ENCODE peak calls at places on chromosomes 7 and 10, in eight cellular contexts. O, R, A, L, F, Y, E and N are unnamed samples.
A peak's percentile ranks its signal among the peaks of the same experiment; 100 is the strongest.

GRCh38 chr10:75245354-75246001 is 9.7 kb upstream of the COMTD1 start:
- DNase-seq in A (peak; percentile 82), L (no peak), E (no peak), F (no peak), Y (no peak), O (no peak), R (no peak), N (peak; percentile 81)

GRCh38 chr10:5583525-5584175 is 58.9 kb downstream of the CALML3 start:
- DNase-seq in L (no peak), F (no peak), E (peak; percentile 98), O (no peak), R (peak; percentile 79), A (no peak), Y (peak; percentile 73), N (no peak)

GRCh38 chr10:75708060-75708459 is 276.6 kb downstream of the LRMDA start:
- DNase-seq in L (no peak), Y (no peak), E (no peak), A (no peak), F (no peak), O (no peak), R (no peak), N (no peak)

GRCh38 chr10:121303273-121303890 is 294.9 kb downstream of the FGFR2 start:
- DNase-seq in F (no peak), A (no peak), Y (no peak), E (no peak), L (no peak), R (no peak), O (no peak), N (no peak)

GRCh38 chr7:101108961-101109360 is 17.9 kb upstream of the SERPINE1 start:
- DNase-seq in Y (no peak), O (no peak), F (no peak), A (no peak), R (no peak), E (no peak), L (no peak), N (peak; percentile 53)

GRCh38 chr10:28838908-28839307 is 161.6 kb downstream of the BAMBI start:
- DNase-seq in L (no peak), R (no peak), Y (no peak), O (no peak), A (no peak), E (no peak), F (no peak), N (no peak)

GRCh38 chr10:53102424-53102823 is 329.8 kb upstream of the MBL2 start:
- DNase-seq in F (no peak), O (no peak), L (no peak), R (no peak), A (no peak), E (no peak), Y (no peak), N (no peak)

GRCh38 chr10:112628951-112629604 is 182.1 kb downstream of the VTI1A start:
- DNase-seq in Y (no peak), O (no peak), R (no peak), A (no peak), L (no peak), E (no peak), F (no peak), N (no peak)

GRCh38 chr7:79454325-79454960 is 976 bp upstream of the MAGI2 start:
- DNase-seq in Y (peak; percentile 73), L (peak; percentile 36), F (no peak), A (peak; percentile 46), E (peak; percentile 37), R (no peak), O (peak; percentile 39), N (no peak)

GRCh38 chr7:25295404-25295803 is 67.1 kb upstream of the NPVF start:
- DNase-seq in A (no peak), R (no peak), F (no peak), E (no peak), Y (no peak), L (no peak), O (no peak), N (no peak)

GRCh38 chr7:25294624-25295023 is 66.3 kb upstream of the NPVF start:
- DNase-seq in O (no peak), R (no peak), E (no peak), A (no peak), F (no peak), L (no peak), Y (no peak), N (no peak)

GRCh38 chr7:25296086-25296485 is 67.8 kb upstream of the NPVF start:
- DNase-seq in O (no peak), A (no peak), L (no peak), F (no peak), Y (no peak), E (no peak), R (no peak), N (no peak)

GRCh38 chr7:25297231-25297630 is 68.9 kb upstream of the NPVF start:
- DNase-seq in R (no peak), A (no peak), O (no peak), L (no peak), E (no peak), Y (no peak), F (no peak), N (no peak)
- TF ChIP-seq POLR2A in R (no peak), A (no peak), O (no peak), L (no peak), E (no peak), Y (no peak), F (no peak), N (no peak)

GRCh38 chr10:124724279-124725027 is 19.7 kb downstream of the FAM53B start:
- DNase-seq in O (peak; percentile 13), R (peak; percentile 57), Y (peak; percentile 46), F (no peak), A (peak; percentile 58), L (peak; percentile 46), E (peak; percentile 49), N (peak; percentile 86)
- TF ChIP-seq CTCF in O (no peak), R (no peak), Y (no peak), F (no peak), A (no peak), L (no peak), E (no peak), N (no peak)

GRCh38 chr7:130904031-130904757 is 170.2 kb upstream of the KLF14 start:
- DNase-seq in O (no peak), A (no peak), R (no peak), L (no peak), Y (no peak), E (no peak), F (no peak), N (peak; percentile 84)
- TF ChIP-seq POLR2A in O (no peak), A (no peak), R (no peak), L (no peak), Y (no peak), E (no peak), F (no peak), N (no peak)

GRCh38 chr7:33128990-33129805 is at the start of gene BBS9:
- DNase-seq in F (peak; percentile 80), R (peak; percentile 92), L (peak; percentile 95), E (peak; percentile 93), A (peak; percentile 95), Y (peak; percentile 97), O (peak; percentile 93), N (peak; percentile 91)
- TF ChIP-seq CTCF in F (no peak), R (no peak), L (no peak), E (no peak), A (no peak), Y (no peak), O (no peak), N (no peak)

DNA sequence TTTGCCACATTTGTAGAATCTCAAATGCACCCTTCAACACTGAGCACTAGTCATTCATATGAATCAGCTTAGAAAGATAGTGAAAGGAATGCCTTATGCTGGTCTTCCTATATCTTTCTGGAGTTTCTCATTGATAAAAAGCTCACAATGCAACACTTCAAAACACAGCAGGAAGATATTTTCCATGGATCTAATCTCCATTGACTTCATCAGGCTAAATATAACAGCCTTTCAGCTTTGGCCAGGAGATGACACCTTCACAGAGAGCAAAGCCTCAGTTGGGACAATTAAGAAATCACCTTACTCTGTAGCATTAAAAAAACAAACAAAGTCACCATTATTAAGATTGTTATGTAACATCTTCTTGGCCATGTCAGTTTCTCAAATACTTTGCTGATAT is 6.7 kb downstream of the NRP1 start:
- DNase-seq in A (no peak), Y (no peak), R (no peak), F (no peak), L (no peak), E (no peak), O (no peak), N (no peak)
- TF ChIP-seq POLR2A in A (no peak), Y (no peak), R (no peak), F (no peak), L (no peak), E (no peak), O (no peak), N (no peak)

GRCh38 chr10:51892965-51893658 is 193.7 kb upstream of the CSTF2T start:
- DNase-seq in L (no peak), Y (no peak), R (no peak), A (no peak), F (no peak), E (no peak), O (no peak), N (no peak)
- TF ChIP-seq CTCF in L (peak; percentile 14), Y (no peak), R (peak; percentile 10), A (no peak), F (no peak), E (no peak), O (no peak), N (no peak)